ENCODE peak calls at places on chromosomes 13 and 19, in five cellular contexts. J is WTC11, T is AG09319, D is iPS DF 19.7, A is hypothalamus. F is an unnamed sample.

GRCh38 chr19:48194041-48194871 is 23.8 kb downstream of the ZSWIM9 start:
- DNase-seq in J (peak; percentile 56), T (no peak), A (no peak), D (no peak), F (no peak)

GRCh38 chr13:20197361-20197834 is 4.7 kb upstream of the GJB2 start:
- DNase-seq in D (no peak), A (no peak), T (no peak), J (no peak), F (peak; percentile 66)

GRCh38 chr19:275000-275399 is 16.2 kb downstream of the PLPP2 start:
- DNase-seq in A (no peak), J (no peak), T (no peak), D (no peak), F (no peak)

GRCh38 chr19:19083413-19084178 is 19.8 kb downstream of the SLC25A42 start:
- DNase-seq in A (no peak), D (no peak), J (no peak), T (no peak), F (no peak)

GRCh38 chr13:25688524-25688923 is 316.8 kb downstream of the ATP8A2 start:
- DNase-seq in D (no peak), T (no peak), A (no peak), J (no peak), F (no peak)

GRCh38 chr19:45428385-45429231 is 4.9 kb upstream of the ERCC1 start:
- DNase-seq in D (no peak), T (no peak), A (no peak), J (peak; percentile 78), F (no peak)

GRCh38 chr13:43986395-43986794 is 106.7 kb downstream of the LACC1 start:
- DNase-seq in J (no peak), D (no peak), A (no peak), T (no peak), F (no peak)

GRCh38 chr19:10110076-10110971 is 1.2 kb upstream of the P2RY11 start:
- DNase-seq in D (no peak), T (no peak), J (no peak), A (no peak), F (no peak)

GRCh38 chr13:113187263-113187669 is 21.2 kb downstream of the PCID2 start:
- DNase-seq in D (no peak), T (peak; percentile 95), A (peak; percentile 17), J (no peak), F (peak; percentile 93)

GRCh38 chr19:9986787-9987281 is 23.5 kb downstream of the COL5A3 start:
- DNase-seq in J (no peak), D (no peak), T (peak; percentile 50), A (peak; percentile 28), F (no peak)

GRCh38 chr13:66660013-66660804 is 569.9 kb downstream of the PCDH9 start:
- DNase-seq in D (no peak), J (no peak), T (no peak), A (no peak), F (peak; percentile 74)

GRCh38 chr13:21573920-21574712 is 29.9 kb downstream of the MICU2 start:
- DNase-seq in D (no peak), T (no peak), A (no peak), J (no peak), F (no peak)

F was measured in Caki2.